ENCODE peak calls at places on chromosomes 5 and 9, in eight cellular contexts. P is GM23248, J is neuronal stem cell, A is mesenchymal stem cell, T is IMR-90, G is neural progenitor cell, Z is keratinocyte, U is HCT116. F is an unnamed sample.

GRCh38 chr9:78539904-78540303 is 243.0 kb downstream of the PSAT1 start:
- DNase-seq in G (no peak), Z (no peak), P (peak; percentile 68), J (no peak), T (peak; percentile 77), A (peak; percentile 76), U (no peak), F (peak; percentile 88)

GRCh38 chr9:95087659-95088242 is 229.8 kb downstream of the FANCC start:
- DNase-seq in G (no peak), Z (peak; percentile 44), A (no peak), U (no peak), P (peak; percentile 33), T (no peak), J (no peak), F (no peak)

GRCh38 chr5:1800470-1801060 is 642 bp upstream of the NDUFS6 start:
- DNase-seq in T (no peak), G (peak; percentile 56), A (peak; percentile 58), Z (no peak), U (no peak), P (no peak), J (peak; percentile 57), F (peak; percentile 20)

GRCh38 chr9:72228282-72228681 is 79.0 kb downstream of the GDA start:
- DNase-seq in G (no peak), A (no peak), T (no peak), U (no peak), Z (no peak), P (no peak), J (no peak), F (no peak)

GRCh38 chr5:83955916-83956315 is 235.3 kb upstream of the HAPLN1 start:
- DNase-seq in T (peak; percentile 77), G (no peak), U (no peak), J (no peak), Z (no peak), A (peak; percentile 81), P (peak; percentile 70), F (peak; percentile 50)

GRCh38 chr5:82793808-82794419 is 283.3 kb downstream of the TMEM167A start:
- DNase-seq in U (peak; percentile 26), G (peak; percentile 26), P (peak; percentile 38), J (peak; percentile 21), T (peak; percentile 20), Z (no peak), A (peak; percentile 25), F (peak; percentile 17)

GRCh38 chr5:112795342-112795741 is 57.7 kb downstream of the APC start:
- DNase-seq in U (no peak), G (no peak), A (no peak), Z (no peak), J (no peak), P (no peak), T (no peak), F (no peak)

GRCh38 chr5:169450464-169450863 is 133.1 kb upstream of the SPDL1 start:
- DNase-seq in P (peak; percentile 79), Z (no peak), U (no peak), T (no peak), A (no peak), J (no peak), G (no peak), F (peak; percentile 9)

GRCh38 chr5:136356747-136357469 is 8.4 kb downstream of the TRPC7 start:
- DNase-seq in T (no peak), J (no peak), G (no peak), P (no peak), A (no peak), Z (no peak), U (no peak), F (no peak)

GRCh38 chr5:179314606-179315355 is 30.5 kb downstream of the ADAMTS2 start:
- DNase-seq in A (no peak), T (no peak), U (no peak), G (no peak), J (no peak), Z (no peak), P (peak; percentile 45), F (no peak)

GRCh38 chr5:180604271-180604670 is 13.0 kb upstream of the SCGB3A1 start:
- DNase-seq in U (no peak), A (no peak), Z (no peak), P (no peak), G (no peak), J (no peak), T (no peak), F (no peak)

GRCh38 chr5:76542887-76543690 is 80.1 kb downstream of the F2RL2 start:
- DNase-seq in J (no peak), Z (no peak), G (no peak), T (peak; percentile 18), U (no peak), A (peak; percentile 28), P (no peak), F (no peak)

GRCh38 chr5:178777557-178777956 is 47.1 kb upstream of the ZNF354A start:
- DNase-seq in U (no peak), Z (no peak), J (no peak), A (no peak), P (no peak), G (no peak), T (no peak), F (no peak)

GRCh38 chr5:125576823-125577222 is 830.4 kb upstream of the ZNF608 start:
- DNase-seq in G (no peak), U (no peak), Z (no peak), T (no peak), A (no peak), P (no peak), J (no peak), F (peak; percentile 31)

GRCh38 chr9:26260238-26260637 is 582.0 kb upstream of the TUSC1 start:
- DNase-seq in U (no peak), A (peak; percentile 26), G (no peak), P (peak; percentile 27), Z (no peak), T (peak; percentile 28), J (no peak), F (peak; percentile 63)

GRCh38 chr5:78929833-78930232 is 55.3 kb downstream of the ARSB start:
- DNase-seq in A (no peak), Z (no peak), T (no peak), P (no peak), J (no peak), G (no peak), U (no peak), F (no peak)

GRCh38 chr9:35736201-35736633 is 3.8 kb downstream of the CREB3 start:
- DNase-seq in U (peak; percentile 64), T (peak; percentile 79), Z (no peak), G (peak; percentile 87), A (peak; percentile 90), P (peak; percentile 82), J (peak; percentile 58), F (peak; percentile 81)

GRCh38 chr5:97183930-97184213 is 825 bp upstream of the RIOK2 start:
- DNase-seq in P (no peak), Z (no peak), J (no peak), U (no peak), G (no peak), A (no peak), T (no peak), F (no peak)
- H3K9ac ChIP-seq in P (peak overlapping the region; percentile 98), Z (peak overlapping the region; percentile 92), J (no peak overlapping the region), U (peak overlapping the region; percentile 83), G (no peak overlapping the region), A (peak overlapping the region; percentile 97), T (peak overlapping the region; percentile 30), F (no peak overlapping the region)

GRCh38 chr5:143352691-143353090 is 50.8 kb downstream of the NR3C1 start:
- DNase-seq in A (no peak), G (no peak), T (no peak), U (no peak), J (no peak), Z (no peak), P (no peak), F (no peak)

GRCh38 chr5:143354025-143354424 is 49.5 kb downstream of the NR3C1 start:
- DNase-seq in U (no peak), T (no peak), Z (no peak), P (no peak), A (peak; percentile 54), G (no peak), J (no peak), F (peak; percentile 76)

GRCh38 chr5:143349127-143349526 is 54.4 kb downstream of the NR3C1 start:
- DNase-seq in J (no peak), G (no peak), A (no peak), T (peak; percentile 37), Z (no peak), P (peak; percentile 33), U (no peak), F (no peak)

GRCh38 chr5:143350341-143350740 is 53.1 kb downstream of the NR3C1 start:
- DNase-seq in J (no peak), U (no peak), A (no peak), Z (no peak), P (no peak), T (no peak), G (no peak), F (no peak)

DNA sequence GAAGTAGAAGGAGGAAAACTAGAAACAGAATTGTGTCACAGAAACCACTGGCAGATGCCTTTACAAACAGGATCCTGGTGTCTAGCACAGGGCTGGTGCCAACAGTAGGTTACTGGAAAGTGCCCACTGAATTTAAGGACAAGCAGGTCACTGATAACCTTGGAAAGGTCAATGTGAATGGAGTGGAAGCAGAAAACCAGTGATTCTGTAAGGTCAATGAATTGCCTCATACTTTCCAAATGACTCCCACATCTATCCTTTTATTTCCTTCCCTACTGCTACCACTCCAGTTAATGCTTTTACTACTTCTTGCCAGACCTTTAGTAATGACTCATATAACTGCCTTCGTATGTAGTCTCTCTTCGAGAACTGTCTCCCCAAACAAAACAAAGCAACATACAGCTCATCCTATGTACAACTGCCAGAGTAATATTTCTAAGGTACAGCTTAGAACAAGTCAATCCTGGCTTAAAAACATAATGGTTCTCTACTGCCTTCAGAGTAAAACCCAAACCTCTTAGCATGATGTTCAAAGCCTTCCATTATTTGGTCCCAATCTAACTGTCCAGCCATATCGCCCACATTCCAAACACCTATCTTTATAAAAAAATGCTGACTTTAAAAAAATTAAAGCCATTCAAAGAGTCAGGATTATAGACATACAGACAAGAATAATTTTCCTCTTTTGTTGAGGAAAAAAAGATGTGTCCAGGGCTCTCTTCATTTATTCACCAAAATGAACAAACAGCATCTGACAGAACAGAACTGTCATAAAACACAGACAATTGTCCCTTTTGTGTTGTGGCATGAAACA is 52.5 kb downstream of the NR3C1 start:
- DNase-seq in A (peak; percentile 88), T (peak; percentile 95), Z (peak; percentile 19), G (no peak), U (peak; percentile 27), P (peak; percentile 89), J (no peak), F (peak; percentile 92)
- H3K27ac ChIP-seq in A (peak overlapping the region; percentile 18), T (peak overlapping the region; percentile 62), Z (peak overlapping the region; percentile 46), G (no peak overlapping the region), U (no peak overlapping the region), P (peak overlapping the region; percentile 75), J (no peak overlapping the region), F (peak overlapping the region; percentile 14)

GRCh38 chr5:131302506-131302905 is 38.7 kb downstream of the CDC42SE2 start:
- DNase-seq in T (no peak), J (no peak), Z (no peak), A (peak; percentile 11), U (no peak), G (no peak), P (no peak), F (no peak)
- H3K9me3 ChIP-seq in T (no peaks in the 10 kb centered on the region), J (peaks cover 2% of the 10 kb centered on the region), Z (no peaks in the 10 kb centered on the region), A (no peaks in the 10 kb centered on the region), U (no peaks in the 10 kb centered on the region), G (peaks cover 6% of the 10 kb centered on the region), P (no peaks in the 10 kb centered on the region), F (no peaks in the 10 kb centered on the region)

DNA sequence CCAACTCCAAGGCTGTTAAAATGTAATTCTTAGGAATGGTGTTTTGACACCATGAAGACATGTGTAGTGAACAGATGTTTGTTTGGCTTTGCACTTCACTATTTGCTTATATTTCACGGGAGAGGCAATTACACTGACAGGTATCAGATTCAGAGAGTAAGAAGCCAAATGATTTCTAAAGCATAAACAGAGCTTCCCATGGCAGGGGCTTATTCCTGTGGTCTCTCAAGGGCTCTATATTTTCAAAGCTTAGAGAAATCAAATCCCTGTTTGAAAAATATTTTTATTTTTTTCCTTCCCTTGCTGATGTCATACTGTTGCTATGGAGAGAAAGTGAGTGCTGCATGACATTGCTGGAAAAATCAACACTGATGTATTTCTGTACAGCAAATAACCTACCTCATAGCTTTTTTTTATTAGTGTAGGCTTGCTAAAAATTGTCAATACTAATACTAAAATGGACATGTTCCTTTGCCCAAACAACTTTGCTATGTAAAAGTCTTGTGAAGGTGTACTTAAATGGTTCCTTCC is 161.4 kb downstream of the GIN1 start:
- DNase-seq in G (no peak), J (no peak), P (peak; percentile 77), Z (no peak), U (peak; percentile 45), T (peak; percentile 66), A (peak; percentile 80), F (peak; percentile 65)
- H3K9ac ChIP-seq in G (no peak overlapping the region), J (no peak overlapping the region), P (peak overlapping the region; percentile 83), Z (peak overlapping the region; percentile 23), U (peak overlapping the region; percentile 58), T (no peak overlapping the region), A (peak overlapping the region; percentile 94), F (peak overlapping the region; percentile 16)